ENCODE peak calls at places on chromosomes 12 and 14, in ten cellular contexts. L is iPS-NIHi11; N is DMS 273 treated with DMSO at 0.1 percent for 48 hours; Q is NCI-H1105; A is NCI-H2029 treated with DMSO at 0.1 percent for 48 hours; I is activated CD4-positive, alpha-beta T cell treated with anti-CD3 and anti-CD28 coated beads for 4 hours; T is HFF-Myc; P is RKO; Y is fibroblast of mammary gland; V is stimulated activated CD8-positive, alpha-beta memory T cell treated with anti-CD3 and anti-CD28 coated beads, Interleukin-12 subunit alpha, Interleukin-12 subunit beta, amount 100 ng/mL, for 4 hours. B is an unnamed sample.

GRCh38 chr12:52616680-52617402 is 1.5 kb downstream of the KRT73 start:
- DNase-seq in Y (no peak), P (no peak), T (no peak), Q (no peak), A (no peak), V (no peak), L (no peak), N (no peak), I (no peak), B (no peak)

GRCh38 chr14:56648508-56649301 is 69.1 kb downstream of the TMEM260 start:
- DNase-seq in Q (no peak), V (no peak), N (no peak), L (peak), I (no peak), P (no peak), T (no peak), A (peak), Y (no peak), B (no peak)

GRCh38 chr14:34058510-34058909 is 107.6 kb upstream of the EGLN3 start:
- DNase-seq in Q (no peak), P (no peak), V (no peak), T (no peak), A (no peak), Y (no peak), I (no peak), N (no peak), L (no peak), B (no peak)

GRCh38 chr12:69254046-69254445 is 14.7 kb downstream of the CPSF6 start:
- DNase-seq in L (peak), N (no peak), Y (peak), A (no peak), Q (no peak), P (peak), T (no peak), V (no peak), I (peak), B (no peak)

GRCh38 chr12:20105938-20106337 is 262.4 kb upstream of the PDE3A start:
- DNase-seq in I (no peak), A (no peak), P (no peak), Q (no peak), N (no peak), T (no peak), V (no peak), L (no peak), Y (peak), B (no peak)

GRCh38 chr12:642633-643477 is 20.4 kb downstream of the NINJ2 start:
- DNase-seq in A (no peak), P (peak), V (peak), L (peak), N (no peak), Q (no peak), Y (peak), T (no peak), I (peak), B (peak)

GRCh38 chr12:1529862-1530591 is 64.4 kb downstream of the FBXL14 start:
- DNase-seq in Q (no peak), L (peak), T (no peak), N (no peak), A (no peak), P (no peak), Y (no peak), I (no peak), V (no peak), B (peak)

GRCh38 chr14:51041853-51042252 is 53.1 kb downstream of the TRIM9 start:
- DNase-seq in I (no peak), L (no peak), N (no peak), Y (no peak), A (no peak), Q (no peak), T (no peak), V (no peak), P (no peak), B (no peak)

GRCh38 chr12:2640709-2641108 is 154.1 kb upstream of the FKBP4 start:
- DNase-seq in T (peak), Y (peak), P (peak), I (no peak), V (no peak), N (no peak), A (no peak), Q (no peak), L (no peak), B (peak)